ENCODE peak calls at places on chromosomes 13 and 19, in five cellular contexts. Y, D, K, S and X are unnamed samples.

GRCh38 chr13:34901577-34901976 is 40.5 kb upstream of the NBEA start:
- DNase-seq in Y (no peak), D (no peak), K (no peak), S (no peak), X (no peak)

GRCh38 chr19:12411893-12412292 is 10.8 kb upstream of the ZNF799 start:
- DNase-seq in Y (no peak), D (no peak), K (no peak), S (no peak), X (no peak)

GRCh38 chr19:49567722-49568454 is 12.5 kb downstream of the NOSIP start:
- DNase-seq in Y (no peak), D (no peak), K (no peak), S (peak; percentile 66), X (no peak)

GRCh38 chr19:18194554-18195238 is 1.7 kb downstream of the MPV17L2 start:
- DNase-seq in Y (no peak), D (peak; percentile 68), K (no peak), S (no peak), X (no peak)

GRCh38 chr13:51771418-51772104 is 32.4 kb downstream of the DHRS12 start:
- DNase-seq in Y (no peak), D (no peak), K (peak; percentile 53), S (no peak), X (no peak)

GRCh38 chr13:49354719-49355118 is 89.1 kb downstream of the CAB39L start:
- DNase-seq in Y (no peak), D (no peak), K (no peak), S (no peak), X (no peak)

GRCh38 chr13:36357692-36358091 is 11.5 kb upstream of the SPART start:
- DNase-seq in Y (no peak), D (peak; percentile 81), K (no peak), S (no peak), X (no peak)

GRCh38 chr19:38039966-38040365 is 133.0 kb downstream of the SIPA1L3 start:
- DNase-seq in Y (peak; percentile 21), D (peak; percentile 95), K (no peak), S (peak; percentile 59), X (peak; percentile 83)

GRCh38 chr13:44448875-44449274 is 75.3 kb downstream of the SERP2 start:
- DNase-seq in Y (no peak), D (no peak), K (no peak), S (no peak), X (no peak)

GRCh38 chr19:13951799-13952153 is 533 bp upstream of the DCAF15 start:
- DNase-seq in Y (no peak), D (no peak), K (no peak), S (no peak), X (no peak)

GRCh38 chr19:44723952-44724319 is 24.6 kb upstream of the BCL3 start:
- DNase-seq in Y (peak; percentile 70), D (peak; percentile 63), K (peak; percentile 90), S (no peak), X (no peak)

GRCh38 chr19:2207991-2208860 is 27.9 kb downstream of the PLEKHJ1 start:
- DNase-seq in Y (no peak), D (peak; percentile 49), K (peak; percentile 79), S (peak; percentile 51), X (peak; percentile 4)

GRCh38 chr13:77374786-77375185 is 47.9 kb upstream of the MYCBP2 start:
- DNase-seq in Y (no peak), D (no peak), K (no peak), S (no peak), X (no peak)

GRCh38 chr13:112171570-112171965 is 104.6 kb downstream of the SOX1 start:
- DNase-seq in Y (no peak), D (no peak), K (no peak), S (no peak), X (no peak)

GRCh38 chr13:112170823-112171569 is 104.0 kb downstream of the SOX1 start:
- DNase-seq in Y (no peak), D (no peak), K (no peak), S (no peak), X (no peak)

GRCh38 chr13:112169941-112170822 is 103.2 kb downstream of the SOX1 start:
- DNase-seq in Y (no peak), D (no peak), K (no peak), S (no peak), X (no peak)

GRCh38 chr13:112165712-112166111 is 98.8 kb downstream of the SOX1 start:
- DNase-seq in Y (no peak), D (no peak), K (no peak), S (no peak), X (no peak)

GRCh38 chr13:112168771-112169170 is 101.8 kb downstream of the SOX1 start:
- DNase-seq in Y (no peak), D (no peak), K (no peak), S (no peak), X (no peak)
- H3K4me3 ChIP-seq in Y (no peak overlapping the region), D (no peak overlapping the region), K (no peak overlapping the region), S (no peak overlapping the region), X (no peak overlapping the region)

GRCh38 chr19:35715355-35715809 is 2.4 kb upstream of the KMT2B start:
- DNase-seq in Y (no peak), D (no peak), K (no peak), S (no peak), X (no peak)

GRCh38 chr19:35713904-35714440 is 3.8 kb upstream of the KMT2B start:
- DNase-seq in Y (no peak), D (no peak), K (no peak), S (no peak), X (no peak)

GRCh38 chr19:35715981-35716734 is 1.6 kb upstream of the KMT2B start:
- DNase-seq in Y (no peak), D (peak; percentile 45), K (peak; percentile 69), S (no peak), X (no peak)

GRCh38 chr19:35712910-35713845 is 4.6 kb upstream of the KMT2B start:
- DNase-seq in Y (no peak), D (no peak), K (no peak), S (no peak), X (no peak)

GRCh38 chr19:35714601-35715354 is 3.0 kb upstream of the KMT2B start:
- DNase-seq in Y (no peak), D (no peak), K (no peak), S (no peak), X (no peak)
- TF ChIP-seq CTCF in Y (no peak), D (no peak), K (no peak), S (no peak), X (no peak)

GRCh38 chr19:53882391-53883050 is 524 bp downstream of the PRKCG start:
- DNase-seq in Y (no peak), D (no peak), K (no peak), S (no peak), X (no peak)
- H3K4me3 ChIP-seq in Y (no peak overlapping the region), D (no peak overlapping the region), K (peak overlapping the region; percentile 45), S (peak overlapping the region; percentile 34), X (peak overlapping the region; percentile 40)

DNA sequence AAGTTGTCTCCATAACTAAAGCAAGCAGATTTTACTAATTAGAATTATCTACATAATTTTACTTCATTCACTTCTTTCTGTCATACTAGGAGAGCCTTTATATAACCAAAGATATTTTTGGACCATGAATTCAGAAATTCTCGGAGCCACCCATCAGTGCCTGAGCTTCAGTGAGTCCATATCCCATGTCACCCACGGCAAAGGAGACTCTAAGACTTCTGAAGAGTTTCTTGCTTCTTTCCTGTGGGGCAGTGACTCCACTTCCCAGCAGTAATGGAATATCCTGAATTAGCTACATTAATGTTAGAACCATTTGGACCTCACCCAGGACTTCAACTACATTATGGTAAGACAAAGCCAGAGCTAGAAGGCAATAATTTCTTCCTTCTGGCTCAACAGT is 8.2 kb downstream of the STARD13 start:
- DNase-seq in Y (no peak), D (no peak), K (no peak), S (no peak), X (no peak)
- TF ChIP-seq CTCF in Y (no peak), D (no peak), K (no peak), S (no peak), X (no peak)